ENCODE peak calls at places on chromosomes 13 and 19, in ten cellular contexts. F is cardiac muscle cell, I is lower leg skin, N is body of pancreas, U is ovary, D is neuronal stem cell, K is AG04450, R is BJ, O is IMR-90, A is right lobe of liver. L is an unnamed sample.

GRCh38 chr13:78598382-78598781 is 5.0 kb downstream of the POU4F1 start:
- DNase-seq in F (no peak), I (no peak), N (no peak), U (no peak), D (no peak), K (no peak), R (no peak), O (no peak), A (no peak), L (no peak)

GRCh38 chr13:112579310-112579843 is 8.6 kb downstream of the TUBGCP3 start:
- DNase-seq in F (no peak), I (no peak), N (no peak), U (no peak), D (no peak), K (no peak), R (no peak), O (no peak), A (no peak), L (no peak)

GRCh38 chr13:60137911-60138570 is 25.7 kb downstream of the DIAPH3 start:
- DNase-seq in F (peak), I (no peak), N (no peak), U (no peak), D (no peak), K (no peak), R (no peak), O (no peak), A (no peak), L (no peak)

GRCh38 chr13:23715092-23715761 is 145.0 kb downstream of the TNFRSF19 start:
- DNase-seq in F (no peak), I (no peak), N (no peak), U (no peak), D (no peak), K (no peak), R (no peak), O (no peak), A (no peak), L (no peak)

GRCh38 chr13:85019121-85019520 is 780.1 kb downstream of the SLITRK6 start:
- DNase-seq in F (no peak), I (no peak), N (no peak), U (no peak), D (no peak), K (no peak), R (no peak), O (no peak), A (no peak), L (no peak)

GRCh38 chr19:46972301-46972700 is 47.3 kb upstream of the NPAS1 start:
- DNase-seq in F (no peak), I (no peak), N (no peak), U (no peak), D (no peak), K (no peak), R (no peak), O (no peak), A (no peak), L (no peak)

GRCh38 chr19:29098863-29099481 is 114.0 kb downstream of the UQCRFS1 start:
- DNase-seq in F (no peak), I (peak), N (peak), U (no peak), D (no peak), K (peak), R (peak), O (peak), A (no peak), L (peak)

GRCh38 chr19:29761575-29762225 is 46.6 kb upstream of the C19orf12 start:
- DNase-seq in F (no peak), I (no peak), N (no peak), U (no peak), D (no peak), K (no peak), R (no peak), O (no peak), A (no peak), L (no peak)

GRCh38 chr13:29934531-29935308 is 84.3 kb upstream of the UBL3 start:
- DNase-seq in F (no peak), I (no peak), N (no peak), U (no peak), D (no peak), K (no peak), R (no peak), O (no peak), A (no peak), L (peak)

GRCh38 chr13:51585696-51586095 is 1.4 kb downstream of the WDFY2 start:
- DNase-seq in F (no peak), I (no peak), N (no peak), U (no peak), D (no peak), K (no peak), R (no peak), O (peak), A (no peak), L (no peak)

GRCh38 chr19:29727906-29728305 is 12.8 kb upstream of the C19orf12 start:
- DNase-seq in F (no peak), I (no peak), N (no peak), U (no peak), D (no peak), K (no peak), R (no peak), O (no peak), A (no peak), L (no peak)

GRCh38 chr13:62551588-62551987 is 1135.9 kb upstream of the PCDH20 start:
- DNase-seq in F (no peak), I (no peak), N (no peak), U (no peak), D (no peak), K (no peak), R (no peak), O (no peak), A (no peak), L (no peak)

GRCh38 chr13:27968316-27969072 is 621 bp downstream of the CDX2 start:
- DNase-seq in F (no peak), I (no peak), N (peak), U (no peak), D (no peak), K (no peak), R (no peak), O (no peak), A (no peak), L (no peak)
- H3K4me3 ChIP-seq in F (peak), I (no peak), N (peak), U (peak), D (no peak), K (no peak), R (no peak), O (no peak), A (no peak), L (peak)

DNA sequence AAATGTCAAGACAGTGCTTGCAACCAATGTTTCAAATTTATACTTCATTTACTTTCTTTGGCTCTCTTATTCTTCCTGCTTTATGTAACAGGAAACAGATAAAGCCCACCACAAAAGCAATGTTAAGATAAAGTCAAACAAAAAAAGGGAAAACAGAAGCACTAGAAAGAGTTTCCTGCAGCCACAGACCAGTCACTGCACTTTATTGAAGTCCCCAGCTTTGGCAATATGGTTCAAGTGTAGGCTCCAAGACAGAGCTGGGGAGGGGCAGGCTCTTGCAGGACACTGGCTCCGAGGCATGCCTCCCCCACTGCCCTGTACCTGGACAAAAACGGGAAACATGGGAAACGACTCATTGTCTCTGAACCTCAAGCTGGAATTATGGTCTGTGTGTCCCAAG is 15.3 kb upstream of the CDC16 start:
- DNase-seq in F (no peak), I (no peak), N (no peak), U (no peak), D (no peak), K (no peak), R (no peak), O (no peak), A (no peak), L (no peak)
- H3K4me3 ChIP-seq in F (no peak), I (no peak), N (no peak), U (no peak), D (no peak), K (no peak), R (no peak), O (no peak), A (no peak), L (no peak)

GRCh38 chr13:87124785-87125074 is 546.4 kb upstream of the SLITRK5 start:
- DNase-seq in F (no peak), I (no peak), N (no peak), U (no peak), D (no peak), K (no peak), R (no peak), O (no peak), A (no peak), L (no peak)
- H3K4me3 ChIP-seq in F (no peak), I (no peak), N (no peak), U (no peak), D (no peak), K (peak), R (no peak), O (no peak), A (no peak), L (no peak)

DNA sequence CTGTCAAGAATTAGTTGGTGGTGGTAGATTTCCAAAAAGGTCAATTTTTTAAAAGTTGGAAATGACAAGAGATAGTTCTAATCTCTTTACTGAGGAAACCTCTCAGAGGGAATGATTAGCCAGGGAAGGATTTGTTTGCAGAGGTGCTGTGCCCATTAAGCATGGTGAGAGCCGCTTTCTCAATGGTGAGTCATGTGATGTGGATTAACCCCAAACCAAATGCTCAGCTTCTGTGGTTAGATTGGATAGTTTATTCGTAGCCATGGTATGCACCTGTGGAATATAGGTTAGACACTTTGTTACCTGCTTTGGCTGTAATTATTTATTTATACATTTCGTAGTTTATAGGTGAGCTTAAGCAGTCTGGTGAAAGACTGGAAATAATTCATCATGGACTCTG is 7.1 kb downstream of the HNRNPM start:
- DNase-seq in F (no peak), I (no peak), N (no peak), U (no peak), D (no peak), K (no peak), R (no peak), O (peak), A (no peak), L (peak)
- H3K4me3 ChIP-seq in F (no peak), I (no peak), N (no peak), U (no peak), D (no peak), K (no peak), R (no peak), O (no peak), A (no peak), L (no peak)

L was measured in hepatocyte.